ENCODE peak calls at places on chromosomes 11 and 22, in eight cellular contexts. One of them, this sample, is unnamed.

GRCh38 chr11:73249858-73250773 is 22.0 kb upstream of the P2RY6 start:
- DNase-seq in PC-9: no peak
- DNase-seq in bronchial epithelial cell: no peak
- DNase-seq in stomach: no peak
- DNase-seq in cardiac fibroblast: peak; percentile 28
- DNase-seq in dorsolateral prefrontal cortex: peak; percentile 16
- DNase-seq in pancreas: no peak
- DNase-seq in breast epithelium: no peak
- DNase-seq in this sample: no peak

GRCh38 chr11:68677432-68677831 is 6.9 kb upstream of the GAL start:
- DNase-seq in pancreas: peak; percentile 44
- DNase-seq in cardiac fibroblast: peak; percentile 71
- DNase-seq in breast epithelium: peak; percentile 17
- DNase-seq in stomach: no peak
- DNase-seq in bronchial epithelial cell: peak; percentile 60
- DNase-seq in dorsolateral prefrontal cortex: peak; percentile 57
- DNase-seq in PC-9: peak; percentile 85
- DNase-seq in this sample: no peak

GRCh38 chr11:44858796-44859527 is 91.7 kb downstream of the TP53I11 start:
- DNase-seq in PC-9: no peak
- DNase-seq in breast epithelium: no peak
- DNase-seq in dorsolateral prefrontal cortex: no peak
- DNase-seq in cardiac fibroblast: peak; percentile 10
- DNase-seq in pancreas: no peak
- DNase-seq in stomach: no peak
- DNase-seq in bronchial epithelial cell: no peak
- DNase-seq in this sample: no peak

GRCh38 chr11:47980907-47981621 is 705 bp downstream of the PTPRJ start:
- DNase-seq in breast epithelium: no peak
- DNase-seq in dorsolateral prefrontal cortex: peak; percentile 69
- DNase-seq in stomach: peak; percentile 65
- DNase-seq in bronchial epithelial cell: no peak
- DNase-seq in PC-9: peak; percentile 37
- DNase-seq in pancreas: peak; percentile 73
- DNase-seq in cardiac fibroblast: peak; percentile 56
- DNase-seq in this sample: no peak

GRCh38 chr11:70229737-70230136 is 26.6 kb downstream of the FADD start:
- DNase-seq in dorsolateral prefrontal cortex: no peak
- DNase-seq in cardiac fibroblast: no peak
- DNase-seq in breast epithelium: no peak
- DNase-seq in pancreas: no peak
- DNase-seq in PC-9: no peak
- DNase-seq in stomach: no peak
- DNase-seq in bronchial epithelial cell: no peak
- DNase-seq in this sample: no peak

GRCh38 chr11:116970485-116971292 is 127.5 kb downstream of the SIK3 start:
- DNase-seq in bronchial epithelial cell: peak; percentile 37
- DNase-seq in breast epithelium: no peak
- DNase-seq in stomach: no peak
- DNase-seq in pancreas: no peak
- DNase-seq in cardiac fibroblast: no peak
- DNase-seq in PC-9: no peak
- DNase-seq in dorsolateral prefrontal cortex: no peak
- DNase-seq in this sample: no peak

GRCh38 chr11:34339149-34340064 is 18.4 kb downstream of the ABTB2 start:
- DNase-seq in PC-9: no peak
- DNase-seq in breast epithelium: no peak
- DNase-seq in pancreas: no peak
- DNase-seq in dorsolateral prefrontal cortex: no peak
- DNase-seq in stomach: no peak
- DNase-seq in bronchial epithelial cell: no peak
- DNase-seq in cardiac fibroblast: peak; percentile 42
- DNase-seq in this sample: no peak

GRCh38 chr11:19789840-19790710 is 77.4 kb downstream of the NAV2 start:
- DNase-seq in cardiac fibroblast: peak; percentile 89
- DNase-seq in PC-9: no peak
- DNase-seq in pancreas: no peak
- DNase-seq in dorsolateral prefrontal cortex: no peak
- DNase-seq in stomach: no peak
- DNase-seq in bronchial epithelial cell: no peak
- DNase-seq in breast epithelium: no peak
- DNase-seq in this sample: no peak

GRCh38 chr22:47624277-47625012 is 862.0 kb downstream of the TBC1D22A start:
- DNase-seq in dorsolateral prefrontal cortex: no peak
- DNase-seq in bronchial epithelial cell: no peak
- DNase-seq in breast epithelium: no peak
- DNase-seq in stomach: no peak
- DNase-seq in cardiac fibroblast: no peak
- DNase-seq in pancreas: no peak
- DNase-seq in PC-9: no peak
- DNase-seq in this sample: no peak

GRCh38 chr22:48871176-48871840 is 956.4 kb downstream of the BRD1 start:
- DNase-seq in bronchial epithelial cell: no peak
- DNase-seq in breast epithelium: no peak
- DNase-seq in cardiac fibroblast: no peak
- DNase-seq in dorsolateral prefrontal cortex: peak; percentile 23
- DNase-seq in pancreas: no peak
- DNase-seq in PC-9: no peak
- DNase-seq in stomach: no peak
- DNase-seq in this sample: no peak

GRCh38 chr22:48874956-48875355 is 952.7 kb downstream of the BRD1 start:
- DNase-seq in PC-9: no peak
- DNase-seq in dorsolateral prefrontal cortex: peak; percentile 27
- DNase-seq in stomach: no peak
- DNase-seq in bronchial epithelial cell: no peak
- DNase-seq in breast epithelium: no peak
- DNase-seq in pancreas: no peak
- DNase-seq in cardiac fibroblast: no peak
- DNase-seq in this sample: no peak

GRCh38 chr22:48869788-48870187 is 957.9 kb downstream of the BRD1 start:
- DNase-seq in cardiac fibroblast: no peak
- DNase-seq in pancreas: no peak
- DNase-seq in breast epithelium: no peak
- DNase-seq in dorsolateral prefrontal cortex: peak; percentile 15
- DNase-seq in stomach: no peak
- DNase-seq in bronchial epithelial cell: no peak
- DNase-seq in PC-9: no peak
- DNase-seq in this sample: no peak

GRCh38 chr22:48870436-48870835 is 957.2 kb downstream of the BRD1 start:
- DNase-seq in dorsolateral prefrontal cortex: peak; percentile 15
- DNase-seq in PC-9: no peak
- DNase-seq in breast epithelium: no peak
- DNase-seq in cardiac fibroblast: no peak
- DNase-seq in stomach: no peak
- DNase-seq in pancreas: no peak
- DNase-seq in bronchial epithelial cell: no peak
- DNase-seq in this sample: no peak

GRCh38 chr22:48872271-48873260 is 955.1 kb downstream of the BRD1 start:
- DNase-seq in bronchial epithelial cell: no peak
- DNase-seq in breast epithelium: no peak
- DNase-seq in cardiac fibroblast: no peak
- DNase-seq in stomach: no peak
- DNase-seq in PC-9: no peak
- DNase-seq in pancreas: no peak
- DNase-seq in dorsolateral prefrontal cortex: peak; percentile 11
- DNase-seq in this sample: no peak
- H3K4me3 ChIP-seq in bronchial epithelial cell: no peak overlapping the region
- H3K4me3 ChIP-seq in breast epithelium: no peak overlapping the region
- H3K4me3 ChIP-seq in cardiac fibroblast: no peak overlapping the region
- H3K4me3 ChIP-seq in stomach: no peak overlapping the region
- H3K4me3 ChIP-seq in PC-9: no peak overlapping the region
- H3K4me3 ChIP-seq in pancreas: no peak overlapping the region
- H3K4me3 ChIP-seq in dorsolateral prefrontal cortex: no peak overlapping the region
- H3K4me3 ChIP-seq in this sample: no peak overlapping the region

GRCh38 chr11:63490551-63491239 is at the start of gene PLAAT5:
- DNase-seq in cardiac fibroblast: peak; percentile 64
- DNase-seq in breast epithelium: peak; percentile 63
- DNase-seq in dorsolateral prefrontal cortex: peak; percentile 58
- DNase-seq in PC-9: no peak
- DNase-seq in bronchial epithelial cell: no peak
- DNase-seq in stomach: no peak
- DNase-seq in pancreas: no peak
- DNase-seq in this sample: no peak

GRCh38 chr11:63493127-63493526 is 2.2 kb upstream of the PLAAT5 start:
- DNase-seq in cardiac fibroblast: no peak
- DNase-seq in PC-9: no peak
- DNase-seq in dorsolateral prefrontal cortex: no peak
- DNase-seq in bronchial epithelial cell: no peak
- DNase-seq in stomach: no peak
- DNase-seq in breast epithelium: no peak
- DNase-seq in pancreas: no peak
- DNase-seq in this sample: no peak

GRCh38 chr11:63492441-63492840 is 1.5 kb upstream of the PLAAT5 start:
- DNase-seq in cardiac fibroblast: no peak
- DNase-seq in bronchial epithelial cell: no peak
- DNase-seq in PC-9: no peak
- DNase-seq in breast epithelium: no peak
- DNase-seq in dorsolateral prefrontal cortex: no peak
- DNase-seq in stomach: no peak
- DNase-seq in pancreas: no peak
- DNase-seq in this sample: no peak

GRCh38 chr11:63491240-63491587 is 247 bp upstream of the PLAAT5 start:
- DNase-seq in breast epithelium: no peak
- DNase-seq in stomach: no peak
- DNase-seq in PC-9: no peak
- DNase-seq in dorsolateral prefrontal cortex: no peak
- DNase-seq in bronchial epithelial cell: no peak
- DNase-seq in cardiac fibroblast: no peak
- DNase-seq in pancreas: no peak
- DNase-seq in this sample: no peak

DNA sequence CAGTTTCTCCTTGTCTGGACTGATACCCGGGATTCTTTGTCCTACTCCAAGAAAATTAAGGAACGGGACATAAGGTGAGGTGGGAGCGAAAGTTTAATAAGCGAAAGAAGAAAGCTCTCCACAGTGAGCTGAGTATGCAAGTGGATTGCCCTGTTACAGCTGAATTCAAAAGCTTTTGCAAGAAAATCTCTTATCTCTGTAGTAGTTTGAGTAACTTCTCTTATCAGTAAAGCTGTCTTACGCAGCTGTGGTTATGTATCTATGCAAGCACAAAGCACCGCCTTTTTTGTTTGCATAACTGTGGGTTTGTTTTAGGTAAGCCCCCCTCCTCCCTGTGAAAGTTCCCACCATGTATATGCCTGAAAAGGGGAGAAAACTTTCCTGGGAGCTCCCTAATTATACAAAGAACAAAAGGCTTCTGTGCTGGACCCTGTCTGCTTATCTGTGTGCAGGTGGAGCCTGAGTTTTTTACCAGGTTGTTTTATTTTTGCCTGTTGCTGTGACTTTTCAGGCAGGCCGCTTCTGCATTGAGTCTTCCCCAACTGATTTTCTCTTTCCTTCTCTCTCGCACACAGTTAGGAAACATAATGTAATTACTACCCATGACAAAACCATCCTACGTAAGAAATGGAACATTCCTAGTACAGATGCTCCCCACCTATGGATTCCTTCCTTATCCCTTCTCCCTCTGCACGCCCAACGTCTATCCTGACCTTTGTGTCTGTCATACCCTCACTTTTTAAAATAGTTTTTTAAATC is 826 bp upstream of the PLAAT5 start:
- DNase-seq in PC-9: no peak
- DNase-seq in pancreas: no peak
- DNase-seq in stomach: no peak
- DNase-seq in bronchial epithelial cell: no peak
- DNase-seq in cardiac fibroblast: peak; percentile 92
- DNase-seq in breast epithelium: no peak
- DNase-seq in dorsolateral prefrontal cortex: no peak
- DNase-seq in this sample: no peak
- H3K4me3 ChIP-seq in PC-9: no peak overlapping the region
- H3K4me3 ChIP-seq in pancreas: peak overlapping the region; percentile 60
- H3K4me3 ChIP-seq in stomach: peak overlapping the region; percentile 61
- H3K4me3 ChIP-seq in bronchial epithelial cell: no peak overlapping the region
- H3K4me3 ChIP-seq in cardiac fibroblast: no peak overlapping the region
- H3K4me3 ChIP-seq in breast epithelium: peak overlapping the region; percentile 63
- H3K4me3 ChIP-seq in dorsolateral prefrontal cortex: peak overlapping the region; percentile 78
- H3K4me3 ChIP-seq in this sample: no peak overlapping the region

GRCh38 chr11:83195176-83195531 is 1.6 kb downstream of the ANKRD42 start:
- DNase-seq in dorsolateral prefrontal cortex: no peak
- DNase-seq in stomach: no peak
- DNase-seq in bronchial epithelial cell: no peak
- DNase-seq in pancreas: no peak
- DNase-seq in cardiac fibroblast: no peak
- DNase-seq in breast epithelium: no peak
- DNase-seq in PC-9: no peak
- DNase-seq in this sample: no peak
- H3K4me3 ChIP-seq in dorsolateral prefrontal cortex: peak overlapping the region; percentile 80
- H3K4me3 ChIP-seq in stomach: peak overlapping the region; percentile 66
- H3K4me3 ChIP-seq in bronchial epithelial cell: peak overlapping the region; percentile 71
- H3K4me3 ChIP-seq in pancreas: peak overlapping the region; percentile 67
- H3K4me3 ChIP-seq in cardiac fibroblast: peak overlapping the region; percentile 71
- H3K4me3 ChIP-seq in breast epithelium: peak overlapping the region; percentile 88
- H3K4me3 ChIP-seq in PC-9: peak overlapping the region; percentile 72
- H3K4me3 ChIP-seq in this sample: peak overlapping the region; percentile 86

GRCh38 chr11:29449280-29450074 is 567.4 kb downstream of the KCNA4 start:
- DNase-seq in bronchial epithelial cell: no peak
- DNase-seq in PC-9: no peak
- DNase-seq in pancreas: no peak
- DNase-seq in stomach: no peak
- DNase-seq in cardiac fibroblast: peak; percentile 29
- DNase-seq in dorsolateral prefrontal cortex: no peak
- DNase-seq in breast epithelium: no peak
- DNase-seq in this sample: no peak

GRCh38 chr11:29447821-29448220 is 569.0 kb downstream of the KCNA4 start:
- DNase-seq in stomach: no peak
- DNase-seq in dorsolateral prefrontal cortex: no peak
- DNase-seq in pancreas: no peak
- DNase-seq in breast epithelium: no peak
- DNase-seq in cardiac fibroblast: no peak
- DNase-seq in bronchial epithelial cell: no peak
- DNase-seq in PC-9: no peak
- DNase-seq in this sample: no peak

GRCh38 chr11:29452131-29452530 is 564.7 kb downstream of the KCNA4 start:
- DNase-seq in PC-9: no peak
- DNase-seq in pancreas: no peak
- DNase-seq in stomach: no peak
- DNase-seq in cardiac fibroblast: peak; percentile 65
- DNase-seq in bronchial epithelial cell: peak; percentile 91
- DNase-seq in dorsolateral prefrontal cortex: no peak
- DNase-seq in breast epithelium: no peak
- DNase-seq in this sample: no peak

GRCh38 chr11:29448246-29448877 is 568.5 kb downstream of the KCNA4 start:
- DNase-seq in cardiac fibroblast: peak; percentile 69
- DNase-seq in breast epithelium: no peak
- DNase-seq in dorsolateral prefrontal cortex: no peak
- DNase-seq in pancreas: no peak
- DNase-seq in bronchial epithelial cell: peak; percentile 35
- DNase-seq in PC-9: no peak
- DNase-seq in stomach: no peak
- DNase-seq in this sample: no peak

DNA sequence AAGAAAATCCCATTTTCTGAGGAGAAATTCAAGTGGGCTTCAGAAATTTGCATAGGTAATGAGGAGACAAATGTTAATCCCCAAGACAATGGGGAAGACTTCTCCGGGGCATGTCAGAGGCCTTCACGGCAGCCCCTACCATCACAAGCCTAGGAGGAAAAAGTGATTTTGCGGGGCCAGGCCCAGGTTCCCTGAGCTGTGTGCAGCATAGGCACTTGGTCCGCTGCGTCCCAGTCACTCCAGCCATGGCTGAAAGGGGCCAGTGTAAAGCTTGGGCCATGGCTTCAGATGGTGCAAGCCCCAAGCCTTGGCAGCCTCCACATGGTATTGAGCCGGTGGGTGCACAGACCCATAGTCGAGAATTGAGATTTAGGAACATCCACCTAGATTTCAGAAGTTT is 570.7 kb downstream of the KCNA4 start:
- DNase-seq in cardiac fibroblast: no peak
- DNase-seq in PC-9: no peak
- DNase-seq in bronchial epithelial cell: no peak
- DNase-seq in dorsolateral prefrontal cortex: no peak
- DNase-seq in breast epithelium: no peak
- DNase-seq in stomach: no peak
- DNase-seq in pancreas: no peak
- DNase-seq in this sample: no peak
- H3K4me3 ChIP-seq in cardiac fibroblast: no peak overlapping the region
- H3K4me3 ChIP-seq in PC-9: no peak overlapping the region
- H3K4me3 ChIP-seq in bronchial epithelial cell: no peak overlapping the region
- H3K4me3 ChIP-seq in dorsolateral prefrontal cortex: no peak overlapping the region
- H3K4me3 ChIP-seq in breast epithelium: no peak overlapping the region
- H3K4me3 ChIP-seq in stomach: no peak overlapping the region
- H3K4me3 ChIP-seq in pancreas: no peak overlapping the region
- H3K4me3 ChIP-seq in this sample: no peak overlapping the region